ENCODE peak calls at places on chromosome 21, in four cellular contexts. P is neural crest cell, H is NCI-H510A, V is heart right ventricle. E is an unnamed sample.

GRCh38 chr21:28714795-28715464 is 277.7 kb downstream of the LTN1 start:
- DNase-seq in P (no peak), H (no peak), V (no peak), E (no peak)

GRCh38 chr21:22855581-22855980 is 1857.4 kb downstream of the NCAM2 start:
- DNase-seq in H (no peak), V (no peak), P (no peak), E (no peak)

GRCh38 chr21:26684866-26685265 is 111.8 kb upstream of the CYYR1 start:
- DNase-seq in H (no peak), P (no peak), V (no peak), E (no peak)

GRCh38 chr21:34883501-34884271 is 165.4 kb downstream of the RUNX1 start:
- DNase-seq in P (no peak), H (no peak), V (no peak), E (no peak)

GRCh38 chr21:44926364-44927101 is 5.8 kb upstream of the ITGB2 start:
- DNase-seq in V (no peak), P (no peak), H (no peak), E (no peak)

GRCh38 chr21:42614811-42615342 is 38.5 kb upstream of the PDE9A start:
- DNase-seq in V (no peak), H (no peak), P (no peak), E (peak)

GRCh38 chr21:36658926-36659325 is 40.0 kb upstream of the SIM2 start:
- DNase-seq in H (no peak), V (no peak), P (no peak), E (no peak)

GRCh38 chr21:43658094-43658725 is 1.1 kb downstream of the HSF2BP start:
- DNase-seq in V (no peak), H (no peak), P (no peak), E (no peak)

GRCh38 chr21:35509004-35509704 is 460.1 kb upstream of the RUNX1 start:
- DNase-seq in V (peak), H (no peak), P (no peak), E (no peak)

GRCh38 chr21:33133912-33134311 is 64.0 kb downstream of the OLIG1 start:
- DNase-seq in P (no peak), V (no peak), H (no peak), E (no peak)

GRCh38 chr21:45833437-45833836 is 148.1 kb upstream of the COL6A1 start:
- DNase-seq in H (no peak), V (peak), P (no peak), E (no peak)

E was measured in right lobe of liver.